ENCODE peak calls at places on chromosomes 16 and 17, in eight cellular contexts. I is fibroblast of lung; F is stomach; E is cardiac muscle cell; K is AG04450; Q is Panc1; S is CD4-positive, alpha-beta memory T cell; J is ascending aorta. Y is an unnamed sample.
A peak's percentile ranks its signal among the peaks of the same experiment; 100 is the strongest.

GRCh38 chr17:44591223-44591622 is 33.9 kb downstream of the FZD2 start:
- DNase-seq in I (no peak), F (no peak), E (peak; percentile 17), K (no peak), Q (no peak), S (no peak), J (no peak), Y (no peak)

GRCh38 chr16:75379339-75379738 is 54.0 kb downstream of the CFDP1 start:
- DNase-seq in I (no peak), F (no peak), E (no peak), K (no peak), Q (no peak), S (no peak), J (no peak), Y (no peak)

GRCh38 chr17:58136669-58137279 is 11.4 kb upstream of the OR4D1 start:
- DNase-seq in I (no peak), F (no peak), E (peak; percentile 2), K (no peak), Q (no peak), S (no peak), J (no peak), Y (no peak)

GRCh38 chr17:39626671-39627169 is at the start of gene PPP1R1B:
- DNase-seq in I (no peak), F (no peak), E (no peak), K (no peak), Q (no peak), S (no peak), J (no peak), Y (no peak)

GRCh38 chr17:21193031-21193430 is 20.9 kb downstream of the TMEM11 start:
- DNase-seq in I (no peak), F (no peak), E (no peak), K (no peak), Q (no peak), S (no peak), J (no peak), Y (no peak)

GRCh38 chr17:17749921-17750320 is 68.7 kb downstream of the RAI1 start:
- DNase-seq in I (peak; percentile 54), F (peak; percentile 48), E (peak; percentile 38), K (no peak), Q (no peak), S (peak; percentile 68), J (peak; percentile 79), Y (peak; percentile 48)

GRCh38 chr17:37725021-37725585 is 19.8 kb downstream of the HNF1B start:
- DNase-seq in I (no peak), F (no peak), E (no peak), K (no peak), Q (no peak), S (no peak), J (no peak), Y (no peak)

GRCh38 chr16:87305505-87306391 is 11.4 kb downstream of the C16orf95 start:
- DNase-seq in I (peak; percentile 30), F (no peak), E (peak; percentile 77), K (peak; percentile 23), Q (no peak), S (no peak), J (no peak), Y (no peak)

GRCh38 chr16:56632160-56632847 is at the start of gene MT1M:
- DNase-seq in I (no peak), F (peak; percentile 69), E (peak; percentile 21), K (no peak), Q (no peak), S (no peak), J (peak; percentile 88), Y (no peak)

GRCh38 chr16:51524555-51525373 is 373.7 kb upstream of the SALL1 start:
- DNase-seq in I (peak; percentile 79), F (no peak), E (peak; percentile 55), K (no peak), Q (no peak), S (no peak), J (no peak), Y (no peak)

GRCh38 chr17:62614142-62614541 is 13.3 kb upstream of the MRC2 start:
- DNase-seq in I (peak; percentile 92), F (no peak), E (peak; percentile 87), K (peak; percentile 75), Q (no peak), S (no peak), J (no peak), Y (no peak)

GRCh38 chr17:8674344-8675305 is 44.1 kb upstream of the MYH10 start:
- DNase-seq in I (peak; percentile 48), F (no peak), E (peak; percentile 81), K (no peak), Q (no peak), S (no peak), J (peak; percentile 96), Y (no peak)

GRCh38 chr16:50841081-50841886 is 99.4 kb downstream of the CYLD start:
- DNase-seq in I (no peak), F (no peak), E (peak; percentile 47), K (no peak), Q (no peak), S (peak; percentile 47), J (no peak), Y (peak; percentile 34)

GRCh38 chr16:29877266-29877961 is 14.4 kb upstream of the CDIPT start:
- DNase-seq in I (peak; percentile 17), F (no peak), E (peak; percentile 55), K (no peak), Q (no peak), S (peak; percentile 65), J (no peak), Y (no peak)

GRCh38 chr16:30142672-30143346 is 19.8 kb upstream of the MAPK3 start:
- DNase-seq in I (no peak), F (no peak), E (no peak), K (no peak), Q (peak; percentile 15), S (no peak), J (no peak), Y (no peak)

GRCh38 chr17:4499431-4500187 is 928 bp downstream of the SPNS2 start:
- DNase-seq in I (no peak), F (no peak), E (no peak), K (no peak), Q (no peak), S (peak; percentile 44), J (no peak), Y (peak; percentile 22)

DNA sequence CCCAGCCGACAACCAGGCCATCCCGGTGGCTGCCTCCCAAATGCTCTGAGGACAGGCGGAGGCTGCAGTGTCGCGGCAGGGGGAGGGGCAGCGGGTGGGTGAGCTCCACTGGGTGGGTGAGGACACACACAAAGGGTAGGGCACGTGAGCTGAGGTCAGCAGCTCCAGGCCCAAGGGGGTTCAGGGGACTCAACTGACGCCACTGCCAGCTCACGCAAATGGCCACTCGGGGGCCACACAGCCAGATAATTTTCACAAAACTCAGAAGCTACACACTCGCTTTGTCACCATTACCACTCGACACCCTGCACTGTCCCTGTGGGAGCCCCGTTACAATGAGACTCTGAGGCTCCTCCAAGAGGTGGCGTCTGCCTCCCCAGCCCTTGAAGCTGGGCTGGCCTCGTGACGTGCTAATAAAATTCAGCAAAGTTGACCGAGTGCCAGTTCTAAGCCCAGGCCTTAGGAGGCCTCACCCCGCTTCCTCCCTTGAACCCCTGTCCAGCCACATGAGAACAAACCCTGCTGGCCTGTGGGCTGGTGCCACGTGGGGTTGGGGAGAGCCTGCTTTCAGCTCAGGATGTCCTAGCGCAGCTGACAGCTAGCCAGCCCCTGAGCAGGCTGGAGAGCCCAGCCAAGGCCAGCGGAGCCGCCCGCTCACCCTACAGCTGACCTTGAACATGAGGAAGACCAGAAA is 56.9 kb downstream of the RMI2 start:
- DNase-seq in I (no peak), F (no peak), E (no peak), K (no peak), Q (no peak), S (no peak), J (no peak), Y (no peak)
- H3K27ac ChIP-seq in I (no peak overlapping the region), F (no peak overlapping the region), E (no peak overlapping the region), K (no peak overlapping the region), Q (no peak overlapping the region), S (no peak overlapping the region), J (no peak overlapping the region), Y (no peak overlapping the region)

DNA sequence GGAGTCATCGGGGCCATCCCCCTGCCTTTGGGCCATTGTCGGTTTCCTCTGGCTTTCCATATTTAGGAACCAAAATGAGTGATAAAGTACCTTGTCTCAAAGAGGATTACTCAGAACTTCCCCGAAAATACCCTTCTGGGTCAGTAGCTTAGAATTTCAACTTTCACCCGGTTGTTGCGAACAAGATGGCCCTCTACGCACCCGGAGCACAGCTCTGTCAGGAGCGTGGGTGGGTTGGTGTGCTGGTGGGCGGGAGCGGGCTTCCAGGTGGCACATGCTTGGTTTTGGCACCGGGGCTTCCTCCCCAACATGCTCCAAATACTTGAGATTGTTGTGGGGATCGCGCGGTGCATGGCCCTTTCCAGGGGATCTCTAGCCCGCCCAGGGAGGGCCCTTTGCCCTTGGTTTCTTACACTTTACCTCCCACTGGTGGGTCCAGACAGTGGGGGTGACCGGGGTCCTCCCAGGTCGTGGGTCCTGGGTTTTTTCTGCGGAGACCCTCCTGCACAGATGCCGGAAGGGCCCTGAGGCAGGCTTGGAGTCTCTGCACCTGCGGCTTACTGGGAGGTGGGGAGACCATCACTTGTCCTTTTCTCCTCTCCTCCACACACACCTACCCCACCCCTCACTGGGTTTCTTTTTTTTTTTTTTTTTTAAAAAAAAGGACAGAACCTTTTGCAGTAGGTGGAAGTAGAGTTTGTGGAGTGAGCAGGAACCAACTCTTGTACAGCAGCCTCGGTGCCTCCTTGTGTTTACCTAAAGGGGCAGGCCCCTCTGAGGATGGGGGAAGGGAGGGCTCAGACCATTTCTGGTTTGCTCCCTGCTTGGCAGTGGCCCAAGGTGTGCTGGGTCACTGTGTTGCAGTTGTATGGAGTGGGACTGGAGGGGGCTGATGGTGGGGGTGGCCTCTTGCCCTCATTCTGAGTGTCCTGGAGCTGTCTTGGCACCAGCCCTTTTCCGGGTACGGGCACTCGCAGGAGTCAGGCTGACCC is 142.1 kb downstream of the SEC14L1 start:
- DNase-seq in I (peak; percentile 62), F (peak; percentile 80), E (peak; percentile 88), K (no peak), Q (no peak), S (no peak), J (no peak), Y (no peak)
- H3K4me3 ChIP-seq in I (no peak overlapping the region), F (peak overlapping the region; percentile 63), E (no peak overlapping the region), K (peak overlapping the region; percentile 31), Q (peak overlapping the region; percentile 92), S (no peak overlapping the region), J (no peak overlapping the region), Y (no peak overlapping the region)

DNA sequence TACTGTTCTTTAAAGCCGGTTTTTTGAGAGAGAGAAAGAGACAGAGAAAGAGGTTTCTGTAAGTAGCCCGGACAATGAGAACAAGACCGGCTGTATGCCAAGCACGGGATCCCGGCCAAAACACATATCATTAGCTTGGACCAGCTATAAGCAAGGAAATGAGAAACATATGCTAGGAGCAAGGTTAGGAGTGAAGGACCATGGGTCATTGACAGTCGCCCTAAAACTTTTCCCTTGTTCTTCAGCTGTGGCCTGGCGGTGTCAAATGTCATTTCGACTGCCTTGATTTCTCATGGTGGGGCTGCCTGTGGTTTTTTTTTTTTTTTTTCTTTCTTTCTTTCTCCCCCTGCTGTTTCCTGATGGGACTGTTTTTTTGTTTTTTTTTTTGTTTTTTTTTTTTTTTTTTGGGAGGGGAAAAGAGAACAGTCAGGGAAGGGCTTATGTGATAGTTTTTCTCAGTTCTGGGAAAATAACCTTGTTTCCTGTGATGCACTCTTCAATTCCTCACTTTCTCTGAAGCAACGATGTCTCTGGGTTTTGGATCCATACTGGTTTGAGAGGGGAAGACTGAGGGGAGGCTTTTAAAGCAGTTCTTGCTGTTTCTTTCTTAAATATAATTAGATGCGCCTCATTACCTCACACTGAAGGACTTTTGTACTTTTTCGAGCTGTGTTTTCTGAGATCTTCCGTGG is 124.8 kb upstream of the ZFHX3 start:
- DNase-seq in I (peak; percentile 98), F (peak; percentile 93), E (peak; percentile 97), K (peak; percentile 67), Q (no peak), S (no peak), J (peak; percentile 86), Y (no peak)
- H3K27ac ChIP-seq in I (peak overlapping the region; percentile 82), F (peak overlapping the region; percentile 62), E (no peak overlapping the region), K (peak overlapping the region; percentile 71), Q (no peak overlapping the region), S (no peak overlapping the region), J (peak overlapping the region; percentile 91), Y (no peak overlapping the region)

GRCh38 chr17:35119370-35120185 is at the start of gene RAD51D:
- DNase-seq in I (peak; percentile 60), F (peak; percentile 81), E (peak; percentile 79), K (peak; percentile 15), Q (no peak), S (peak; percentile 72), J (peak; percentile 85), Y (peak; percentile 84)
- H3K4me3 ChIP-seq in I (peak within 1 kb of the TSS; percentile 77), F (peak within 1 kb of the TSS; percentile 72), E (peak within 1 kb of the TSS; percentile 59), K (peak within 1 kb of the TSS; percentile 85), Q (peak within 1 kb of the TSS; percentile 71), S (peak within 1 kb of the TSS; percentile 98), J (peak within 1 kb of the TSS; percentile 84), Y (peak within 1 kb of the TSS; percentile 86)